ENCODE peak calls at places on chromosome 3, in eight cellular contexts. C, M, A, I, G, X, R and L are unnamed samples.
A peak's percentile ranks its signal among the peaks of the same experiment; 100 is the strongest.

GRCh38 chr3:70970136-70970535 is 613.4 kb downstream of the FOXP1 start:
- DNase-seq in I (no peak), G (no peak), M (no peak), R (no peak), C (no peak), A (no peak), X (no peak), L (no peak)

GRCh38 chr3:99938270-99938955 is 120.8 kb downstream of the CMSS1 start:
- DNase-seq in C (no peak), X (no peak), M (no peak), A (no peak), I (no peak), G (no peak), R (no peak), L (no peak)

GRCh38 chr3:67094167-67094566 is 96.1 kb downstream of the KBTBD8 start:
- DNase-seq in X (no peak), C (no peak), M (no peak), I (no peak), R (no peak), A (no peak), G (no peak), L (no peak)

GRCh38 chr3:36494461-36495109 is 114.3 kb downstream of the STAC start:
- DNase-seq in A (no peak), C (peak; percentile 12), G (no peak), R (no peak), M (peak; percentile 7), I (peak; percentile 15), X (no peak), L (peak; percentile 3)

GRCh38 chr3:167887096-167887495 is 151.6 kb downstream of the SERPINI1 start:
- DNase-seq in A (no peak), C (peak; percentile 18), X (no peak), I (no peak), M (no peak), R (no peak), G (no peak), L (no peak)

GRCh38 chr3:5188419-5189405 is 1.2 kb downstream of the EDEM1 start:
- DNase-seq in X (no peak), G (peak; percentile 49), C (peak; percentile 61), R (no peak), A (peak; percentile 30), I (no peak), M (peak; percentile 41), L (peak; percentile 11)

GRCh38 chr3:113242091-113242581 is 30.8 kb downstream of the BOC start:
- DNase-seq in R (no peak), M (no peak), C (no peak), A (no peak), X (no peak), G (no peak), I (no peak), L (no peak)

GRCh38 chr3:182682263-182683229 is 110.8 kb upstream of the ATP11B start:
- DNase-seq in M (peak; percentile 59), X (peak; percentile 32), A (peak; percentile 32), G (peak; percentile 85), C (peak; percentile 84), R (peak; percentile 30), I (no peak), L (peak; percentile 52)

GRCh38 chr3:177431525-177432255 is 234.4 kb upstream of the TBL1XR1 start:
- DNase-seq in I (no peak), G (peak; percentile 24), A (no peak), R (no peak), X (no peak), C (peak; percentile 66), M (peak; percentile 22), L (no peak)

GRCh38 chr3:45313743-45314403 is 74.5 kb upstream of the LARS2 start:
- DNase-seq in G (no peak), X (no peak), C (no peak), M (no peak), A (no peak), R (no peak), I (no peak), L (no peak)

GRCh38 chr3:78887029-78887428 is 880.8 kb downstream of the ROBO1 start:
- DNase-seq in M (no peak), I (no peak), R (no peak), A (no peak), G (no peak), C (no peak), X (no peak), L (peak; percentile 20)

GRCh38 chr3:45642731-45643152 is 46.5 kb upstream of the SACM1L start:
- DNase-seq in M (no peak), G (peak; percentile 24), C (no peak), I (no peak), A (no peak), X (no peak), R (no peak), L (no peak)

GRCh38 chr3:143974877-143975238 is 3.2 kb downstream of the DIPK2A start:
- DNase-seq in M (no peak), A (no peak), C (no peak), R (no peak), X (no peak), I (no peak), G (no peak), L (peak; percentile 3)

GRCh38 chr3:58009749-58010535 is 1.7 kb downstream of the FLNB start:
- DNase-seq in X (no peak), G (peak; percentile 66), M (peak; percentile 83), I (no peak), C (peak; percentile 77), A (no peak), R (peak; percentile 88), L (peak; percentile 69)

GRCh38 chr3:10822708-10823515 is 6.9 kb downstream of the SLC6A11 start:
- DNase-seq in A (no peak), R (no peak), C (no peak), G (no peak), X (no peak), I (no peak), M (no peak), L (no peak)

GRCh38 chr3:182810574-182811268 is 17.4 kb downstream of the ATP11B start:
- DNase-seq in I (no peak), R (no peak), X (no peak), M (no peak), A (no peak), G (no peak), C (no peak), L (no peak)

GRCh38 chr3:106114220-106114619 is 245.4 kb upstream of the CBLB start:
- DNase-seq in X (no peak), A (no peak), R (no peak), C (no peak), I (no peak), M (no peak), G (no peak), L (no peak)

GRCh38 chr3:105836533-105836932 is 32.3 kb downstream of the CBLB start:
- DNase-seq in G (no peak), M (no peak), C (no peak), I (peak; percentile 74), X (no peak), A (no peak), R (no peak), L (no peak)

GRCh38 chr3:168884353-168884903 is 779.1 kb downstream of the MECOM start:
- DNase-seq in R (peak; percentile 71), C (peak; percentile 63), G (no peak), A (no peak), X (peak; percentile 18), M (peak; percentile 47), I (peak; percentile 48), L (peak; percentile 78)

GRCh38 chr3:132033471-132033870 is 1.3 kb downstream of the CPNE4 start:
- DNase-seq in G (peak; percentile 33), A (no peak), I (no peak), M (no peak), X (no peak), R (no peak), C (no peak), L (no peak)

GRCh38 chr3:132034097-132034485 is 723 bp downstream of the CPNE4 start:
- DNase-seq in X (no peak), M (no peak), G (peak; percentile 48), R (no peak), I (no peak), A (no peak), C (no peak), L (no peak)

GRCh38 chr3:132032959-132033358 is 1.9 kb downstream of the CPNE4 start:
- DNase-seq in G (no peak), X (no peak), R (no peak), I (no peak), C (no peak), M (no peak), A (no peak), L (no peak)

GRCh38 chr3:132034486-132035464 is at the start of gene CPNE4:
- DNase-seq in M (peak; percentile 86), R (peak; percentile 82), C (peak; percentile 93), G (peak; percentile 94), X (peak; percentile 32), A (peak; percentile 56), I (peak; percentile 21), L (peak; percentile 78)

GRCh38 chr3:132038198-132038825 is 3.5 kb upstream of the CPNE4 start:
- DNase-seq in A (no peak), I (no peak), C (peak; percentile 48), R (no peak), M (no peak), X (no peak), G (peak; percentile 73), L (peak; percentile 23)
- TF ChIP-seq CTCF in A (no peak), I (peak; percentile 81), C (peak; percentile 60), R (peak; percentile 33), M (peak; percentile 42), X (no peak), G (peak; percentile 78), L (peak; percentile 67)

GRCh38 chr3:172591876-172592771 is 68.9 kb upstream of the TNFSF10 start:
- DNase-seq in C (no peak), G (no peak), A (no peak), X (no peak), M (no peak), R (no peak), I (no peak), L (no peak)
- H3K27ac ChIP-seq in C (no peak overlapping the region), G (no peak overlapping the region), A (no peak overlapping the region), X (no peak overlapping the region), M (no peak overlapping the region), R (no peak overlapping the region), I (no peak overlapping the region), L (peak overlapping the region; percentile 9)

GRCh38 chr3:126737527-126737926 is 33.5 kb downstream of the CHCHD6 start:
- DNase-seq in X (no peak), C (no peak), G (peak; percentile 56), R (no peak), M (no peak), I (no peak), A (no peak), L (no peak)
- TF ChIP-seq CTCF in X (no peak), C (no peak), G (peak; percentile 57), R (no peak), M (no peak), I (no peak), A (no peak), L (no peak)

DNA sequence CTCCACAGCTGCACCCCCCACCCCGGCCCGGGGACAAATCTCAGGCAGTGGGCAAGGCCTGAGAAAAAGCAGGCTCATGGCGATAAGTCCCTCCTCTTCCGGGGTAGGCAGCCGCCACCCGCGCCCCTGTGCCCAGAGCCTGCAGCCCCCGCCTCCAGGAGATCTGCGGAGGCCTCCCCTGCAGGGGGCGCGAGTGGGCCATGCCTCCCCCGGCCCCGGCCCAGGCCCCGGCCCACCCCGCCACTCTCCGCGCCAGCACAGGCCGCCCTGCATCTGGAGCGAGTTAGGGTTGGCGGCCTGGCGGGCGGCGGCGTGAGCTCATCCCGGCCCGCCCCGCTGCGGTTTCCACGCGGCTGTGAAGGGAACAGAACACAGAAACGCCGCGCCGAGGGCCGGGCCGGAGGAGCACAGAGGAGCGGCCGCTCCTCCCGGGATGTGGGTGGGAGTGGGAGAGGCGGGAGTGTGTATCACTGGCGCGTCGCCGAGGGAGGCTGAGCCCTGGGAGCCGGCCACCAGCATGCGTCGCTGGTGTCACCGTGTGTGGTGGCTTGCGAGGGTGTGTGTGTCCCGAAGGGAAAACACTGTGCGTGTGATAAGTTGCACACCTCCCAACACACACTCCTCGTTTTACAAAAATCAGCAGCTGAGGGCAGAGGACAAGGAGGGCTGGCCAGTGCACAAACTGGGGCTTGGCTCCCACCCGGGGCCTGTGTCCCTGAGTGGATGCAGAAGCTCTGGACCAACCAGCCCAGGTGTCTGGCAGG is 17.2 kb downstream of the MYL3 start:
- DNase-seq in I (peak; percentile 27), G (peak; percentile 85), A (peak; percentile 87), X (peak; percentile 87), M (peak; percentile 87), R (peak; percentile 72), C (peak; percentile 92), L (peak; percentile 7)
- H3K27ac ChIP-seq in I (peak overlapping the region; percentile 47), G (no peak overlapping the region), A (no peak overlapping the region), X (peak overlapping the region; percentile 82), M (peak overlapping the region; percentile 71), R (peak overlapping the region; percentile 77), C (peak overlapping the region; percentile 96), L (peak overlapping the region; percentile 32)